ENCODE peak calls at places on chromosomes 11 and 22, in ten cellular contexts. E is uterus, D is RWPE2, N is AG09309, V is adrenal gland, F is iPS DF 6.9, Q is neuronal stem cell, M is lung, K is AG04450, R is heart left ventricle. T is an unnamed sample.
A peak's percentile ranks its signal among the peaks of the same experiment; 100 is the strongest.

GRCh38 chr11:2377511-2378443 is 667 bp downstream of the CD81 start:
- DNase-seq in E (peak; percentile 78), F (no peak), M (no peak), K (no peak), Q (peak; percentile 56), N (no peak), R (peak; percentile 86), D (no peak), V (peak; percentile 59), T (peak; percentile 69)

GRCh38 chr11:101390539-101390938 is 193.3 kb downstream of the TRPC6 start:
- DNase-seq in Q (no peak), D (no peak), E (no peak), K (no peak), V (no peak), R (no peak), M (no peak), F (no peak), N (no peak), T (no peak)

GRCh38 chr22:46029574-46030200 is 52.7 kb upstream of the WNT7B start:
- DNase-seq in N (no peak), R (no peak), K (no peak), D (no peak), F (no peak), Q (no peak), V (no peak), E (peak; percentile 9), M (no peak), T (no peak)

GRCh38 chr22:23268877-23269276 is 88.6 kb downstream of the BCR start:
- DNase-seq in M (no peak), Q (no peak), F (no peak), K (no peak), E (no peak), N (no peak), V (no peak), D (no peak), R (no peak), T (no peak)

GRCh38 chr11:101862410-101863233 is 52.2 kb upstream of the CEP126 start:
- DNase-seq in E (no peak), K (no peak), F (no peak), Q (peak; percentile 12), M (no peak), R (no peak), V (peak; percentile 20), D (no peak), N (peak; percentile 77), T (no peak)

GRCh38 chr11:45949992-45950407 is 27.5 kb downstream of the LARGE2 start:
- DNase-seq in M (no peak), D (no peak), Q (no peak), R (no peak), F (no peak), E (no peak), K (no peak), N (no peak), V (no peak), T (no peak)

GRCh38 chr11:65417221-65417701 is 5.3 kb upstream of the NEAT1 start:
- DNase-seq in D (peak; percentile 56), R (peak; percentile 78), V (peak; percentile 85), M (no peak), Q (no peak), K (no peak), E (peak; percentile 45), N (no peak), F (no peak), T (peak; percentile 44)

GRCh38 chr11:77046060-77046501 is 11.9 kb downstream of the B3GNT6 start:
- DNase-seq in M (peak; percentile 42), R (no peak), E (peak; percentile 35), V (no peak), F (no peak), N (no peak), D (no peak), Q (peak; percentile 56), K (no peak), T (peak; percentile 67)

GRCh38 chr22:19641254-19641982 is 72.9 kb upstream of the SEPTIN5 start:
- DNase-seq in F (peak; percentile 71), E (no peak), V (no peak), M (no peak), K (no peak), D (peak; percentile 21), N (no peak), Q (peak; percentile 40), R (no peak), T (no peak)

GRCh38 chr11:18253222-18253621 is 4.8 kb upstream of the SAA2 start:
- DNase-seq in M (no peak), F (no peak), D (no peak), E (no peak), K (no peak), R (no peak), Q (no peak), V (no peak), N (no peak), T (no peak)

GRCh38 chr11:13224324-13224723 is 53.3 kb upstream of the BMAL1 start:
- DNase-seq in M (no peak), V (no peak), K (no peak), D (no peak), E (no peak), R (no peak), Q (no peak), N (no peak), F (no peak), T (no peak)

GRCh38 chr11:8928981-8929615 is 3.6 kb downstream of the C11orf16 start:
- DNase-seq in F (no peak), Q (no peak), M (no peak), R (no peak), V (no peak), N (peak; percentile 32), E (no peak), K (no peak), D (no peak), T (no peak)

GRCh38 chr22:42622061-42622710 is 7.5 kb upstream of the POLDIP3 start:
- DNase-seq in K (no peak), N (no peak), R (no peak), E (no peak), D (no peak), V (peak; percentile 20), Q (no peak), F (no peak), M (no peak), T (no peak)

GRCh38 chr11:119091966-119092879 is 7.5 kb downstream of the HMBS start:
- DNase-seq in K (no peak), Q (no peak), E (no peak), N (no peak), F (no peak), D (no peak), V (no peak), M (peak; percentile 49), R (no peak), T (no peak)
- H3K4me3 ChIP-seq in K (peak overlapping the region; percentile 76), Q (peak overlapping the region; percentile 100), E (no peak overlapping the region), N (peak overlapping the region; percentile 90), F (no peak overlapping the region), D (peak overlapping the region; percentile 98), V (no peak overlapping the region), M (no peak overlapping the region), R (no peak overlapping the region), T (peak overlapping the region; percentile 90)

DNA sequence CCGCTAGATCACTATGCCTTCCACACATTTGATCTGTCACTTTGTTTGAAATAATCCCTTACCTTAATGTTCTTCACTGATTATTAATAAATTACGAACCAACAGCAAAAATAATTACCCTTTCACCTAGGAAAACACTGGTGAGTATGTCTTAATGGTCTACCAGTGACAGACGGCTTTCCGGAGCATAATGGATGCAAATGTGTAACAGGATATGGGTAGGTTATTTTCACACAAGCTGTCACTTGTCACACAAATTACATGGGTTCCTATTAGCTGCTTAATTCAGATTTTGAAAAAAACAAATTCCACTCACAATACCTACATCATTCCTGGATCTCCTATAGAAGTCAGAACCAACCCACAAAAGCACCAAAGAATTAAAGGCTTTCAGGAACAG is 127.9 kb downstream of the WT1 start:
- DNase-seq in R (no peak), E (no peak), K (no peak), N (no peak), D (no peak), M (no peak), V (no peak), F (no peak), Q (no peak), T (no peak)
- H3K4me3 ChIP-seq in R (no peak overlapping the region), E (no peak overlapping the region), K (no peak overlapping the region), N (no peak overlapping the region), D (no peak overlapping the region), M (no peak overlapping the region), V (no peak overlapping the region), F (no peak overlapping the region), Q (no peak overlapping the region), T (no peak overlapping the region)

DNA sequence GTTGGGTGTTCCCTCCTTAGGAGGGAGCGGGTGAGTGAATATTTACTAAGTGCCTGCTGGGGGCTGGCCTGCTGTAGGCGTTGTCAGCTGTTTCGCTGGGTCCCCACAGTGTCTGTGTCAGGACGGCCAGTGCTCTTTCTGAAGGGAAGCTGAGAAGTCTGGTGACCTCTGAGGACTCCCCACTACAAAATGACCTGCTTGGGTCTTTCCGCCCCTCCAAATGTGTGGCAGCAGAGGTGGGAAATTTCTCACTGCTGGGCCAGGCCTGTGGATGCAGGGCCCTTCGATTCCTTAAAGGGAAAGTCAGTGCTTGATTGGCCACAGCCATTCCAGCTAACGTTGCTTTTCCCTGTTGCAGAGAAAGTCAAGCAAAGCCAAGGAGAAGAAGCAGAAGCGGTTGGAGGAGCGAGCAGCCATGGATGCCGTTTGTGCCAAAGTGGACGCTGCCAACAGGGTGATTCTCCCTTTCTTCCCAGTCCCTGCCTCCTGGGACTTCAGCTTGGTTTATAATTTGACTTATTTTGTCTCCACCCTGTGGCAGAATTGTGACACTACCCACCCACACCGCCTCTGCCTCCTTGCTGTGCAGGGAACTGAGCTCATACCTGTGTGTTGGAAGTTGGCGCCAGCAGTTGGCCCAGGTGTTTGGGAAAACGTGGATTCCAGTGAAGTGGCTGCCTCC is 6.8 kb downstream of the NAA40 start:
- DNase-seq in E (peak; percentile 76), N (peak; percentile 39), V (peak; percentile 88), M (peak; percentile 71), F (no peak), R (peak; percentile 73), K (peak; percentile 27), D (no peak), Q (peak; percentile 30), T (peak; percentile 77)
- H3K4me3 ChIP-seq in E (no peak overlapping the region), N (no peak overlapping the region), V (no peak overlapping the region), M (no peak overlapping the region), F (no peak overlapping the region), R (peak overlapping the region; percentile 25), K (no peak overlapping the region), D (no peak overlapping the region), Q (no peak overlapping the region), T (peak overlapping the region; percentile 8)

DNA sequence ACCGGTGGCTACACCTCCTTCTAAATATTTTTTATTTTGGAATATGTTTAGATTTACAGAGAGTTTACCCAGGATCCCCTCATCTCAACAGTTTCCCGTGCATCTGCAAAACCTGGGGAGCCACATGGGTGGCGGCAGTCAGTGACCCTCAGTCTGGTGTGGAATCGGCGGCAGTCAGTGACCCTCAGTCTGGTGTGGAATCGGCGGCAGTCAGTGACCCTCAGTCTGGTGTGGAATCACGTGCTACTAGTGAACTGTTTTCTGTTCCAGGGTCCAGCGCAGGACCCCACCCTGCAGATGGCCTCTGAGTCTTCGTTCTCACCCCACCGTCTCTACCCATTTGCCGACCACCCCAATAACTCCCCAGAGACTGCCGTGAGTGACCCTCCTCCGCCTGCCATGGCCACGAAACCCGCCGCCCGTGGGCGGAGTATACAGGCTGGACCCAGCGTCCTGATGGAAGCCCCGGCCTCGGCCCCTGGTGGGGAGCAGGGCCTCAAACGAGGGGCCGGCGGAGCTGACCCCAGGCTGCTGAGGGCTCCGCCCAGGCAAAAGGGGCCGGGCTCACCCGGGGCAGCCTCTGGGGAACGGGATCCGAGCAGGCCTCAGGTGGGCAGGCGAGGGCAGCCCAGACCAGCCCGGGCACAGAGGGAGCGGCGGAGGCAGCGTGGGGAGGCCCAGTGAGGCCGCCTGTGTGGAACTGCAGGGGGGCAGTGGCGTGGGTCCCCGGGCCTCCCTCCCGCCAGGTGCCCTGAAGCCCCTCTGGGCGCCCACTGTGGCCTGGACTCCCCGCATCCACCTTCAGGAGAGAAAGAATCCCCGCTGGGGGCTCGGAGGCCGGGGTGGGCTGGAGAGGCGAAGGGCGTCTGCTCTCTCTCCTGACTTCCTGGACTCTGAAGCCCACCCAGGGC is 2.5 kb downstream of the IL17REL start:
- DNase-seq in F (no peak), N (no peak), R (peak; percentile 70), K (no peak), E (no peak), D (no peak), Q (no peak), V (no peak), M (no peak), T (no peak)
- H3K4me3 ChIP-seq in F (no peak overlapping the region), N (no peak overlapping the region), R (no peak overlapping the region), K (no peak overlapping the region), E (no peak overlapping the region), D (no peak overlapping the region), Q (no peak overlapping the region), V (no peak overlapping the region), M (no peak overlapping the region), T (peak overlapping the region; percentile 20)

T was measured in stomach.